ENCODE peak calls at places on chromosome 20, in six cellular contexts. Y, J, G, N, P and M are unnamed samples.

GRCh38 chr20:52766645-52767435 is 205.3 kb upstream of the TSHZ2 start:
- ATAC-seq in Y (no peak), J (no peak), G (no peak), N (no peak), P (no peak), M (no peak)

GRCh38 chr20:40893610-40894242 is 134.9 kb upstream of the TOP1 start:
- ATAC-seq in Y (peak), J (no peak), G (no peak), N (no peak), P (no peak), M (no peak)

GRCh38 chr20:56716806-56717205 is 87.7 kb downstream of the TFAP2C start:
- ATAC-seq in Y (no peak), J (no peak), G (no peak), N (no peak), P (no peak), M (no peak)

GRCh38 chr20:45115829-45116228 is 855 bp upstream of the WFDC5 start:
- ATAC-seq in Y (no peak), J (no peak), G (no peak), N (no peak), P (no peak), M (no peak)

GRCh38 chr20:5535211-5535756 is 214.9 kb upstream of the SHLD1 start:
- ATAC-seq in Y (peak), J (peak), G (no peak), N (no peak), P (peak), M (peak)

GRCh38 chr20:49308875-49309274 is 31.0 kb upstream of the ZNFX1 start:
- ATAC-seq in Y (no peak), J (no peak), G (no peak), N (no peak), P (no peak), M (no peak)

GRCh38 chr20:49508435-49509199 is 26.1 kb upstream of the KCNB1 start:
- ATAC-seq in Y (peak), J (peak), G (peak), N (peak), P (peak), M (no peak)

GRCh38 chr20:19048898-19049889 is 163.2 kb upstream of the SLC24A3 start:
- ATAC-seq in Y (no peak), J (no peak), G (no peak), N (no peak), P (no peak), M (no peak)

GRCh38 chr20:34553366-34553867 is 5.1 kb upstream of the MAP1LC3A start:
- ATAC-seq in Y (peak), J (peak), G (peak), N (no peak), P (peak), M (no peak)

GRCh38 chr20:2234788-2235187 is 61.0 kb upstream of the TGM3 start:
- ATAC-seq in Y (no peak), J (no peak), G (no peak), N (no peak), P (no peak), M (no peak)

GRCh38 chr20:50273601-50274491 is 83.2 kb downstream of the CEBPB start:
- ATAC-seq in Y (peak), J (no peak), G (no peak), N (peak), P (peak), M (no peak)

GRCh38 chr20:10505320-10506226 is 70.5 kb downstream of the SLX4IP start:
- ATAC-seq in Y (peak), J (peak), G (peak), N (no peak), P (peak), M (peak)

GRCh38 chr20:9068896-9069663 is at the start of gene PLCB4:
- ATAC-seq in Y (no peak), J (peak), G (peak), N (peak), P (peak), M (peak)

GRCh38 chr20:9075264-9076095 is 6.6 kb downstream of the PLCB4 start:
- ATAC-seq in Y (no peak), J (no peak), G (no peak), N (no peak), P (no peak), M (no peak)

GRCh38 chr20:9071976-9072726 is 3.3 kb downstream of the PLCB4 start:
- ATAC-seq in Y (no peak), J (no peak), G (no peak), N (no peak), P (no peak), M (no peak)

GRCh38 chr20:9070304-9070703 is 1.4 kb downstream of the PLCB4 start:
- ATAC-seq in Y (no peak), J (no peak), G (no peak), N (no peak), P (no peak), M (no peak)

GRCh38 chr20:9072741-9073310 is 3.9 kb downstream of the PLCB4 start:
- ATAC-seq in Y (no peak), J (no peak), G (no peak), N (no peak), P (no peak), M (no peak)
- H3K4me3 ChIP-seq in Y (no peak), J (no peak), G (no peak), N (no peak), P (no peak), M (no peak)

GRCh38 chr20:43554369-43554768 is 4.5 kb upstream of the SGK2 start:
- ATAC-seq in Y (no peak), J (no peak), G (no peak), N (no peak), P (no peak), M (no peak)

GRCh38 chr20:43549416-43550136 is 9.3 kb upstream of the SGK2 start:
- ATAC-seq in Y (no peak), J (no peak), G (no peak), N (no peak), P (no peak), M (no peak)

GRCh38 chr20:43548273-43548880 is 10.4 kb upstream of the SGK2 start:
- ATAC-seq in Y (no peak), J (no peak), G (no peak), N (no peak), P (no peak), M (no peak)

GRCh38 chr20:43545837-43546578 is 12.8 kb upstream of the SGK2 start:
- ATAC-seq in Y (no peak), J (no peak), G (no peak), N (no peak), P (no peak), M (no peak)

DNA sequence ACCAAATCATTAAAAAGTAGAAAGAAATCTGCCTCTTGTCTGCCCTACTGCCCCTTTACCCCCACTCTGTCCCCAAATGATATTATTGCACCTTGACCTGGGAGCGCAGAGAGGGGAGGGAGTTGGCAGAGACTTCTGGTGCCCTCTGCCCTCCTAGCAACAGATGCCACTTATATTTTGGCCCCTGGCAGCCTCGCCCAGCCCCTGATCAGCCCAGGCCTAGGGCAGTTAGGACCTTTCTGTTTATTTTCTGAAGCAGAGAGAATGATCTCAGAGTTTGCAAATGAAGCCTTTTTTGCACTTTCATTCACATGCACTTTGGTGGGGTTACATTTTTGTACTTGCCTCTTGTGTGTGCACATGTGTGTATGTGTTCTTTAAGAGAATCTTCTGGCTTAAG is 8.4 kb upstream of the SGK2 start:
- ATAC-seq in Y (peak), J (no peak), G (no peak), N (no peak), P (no peak), M (no peak)
- H3K4me3 ChIP-seq in Y (no peak), J (no peak), G (no peak), N (no peak), P (no peak), M (no peak)

DNA sequence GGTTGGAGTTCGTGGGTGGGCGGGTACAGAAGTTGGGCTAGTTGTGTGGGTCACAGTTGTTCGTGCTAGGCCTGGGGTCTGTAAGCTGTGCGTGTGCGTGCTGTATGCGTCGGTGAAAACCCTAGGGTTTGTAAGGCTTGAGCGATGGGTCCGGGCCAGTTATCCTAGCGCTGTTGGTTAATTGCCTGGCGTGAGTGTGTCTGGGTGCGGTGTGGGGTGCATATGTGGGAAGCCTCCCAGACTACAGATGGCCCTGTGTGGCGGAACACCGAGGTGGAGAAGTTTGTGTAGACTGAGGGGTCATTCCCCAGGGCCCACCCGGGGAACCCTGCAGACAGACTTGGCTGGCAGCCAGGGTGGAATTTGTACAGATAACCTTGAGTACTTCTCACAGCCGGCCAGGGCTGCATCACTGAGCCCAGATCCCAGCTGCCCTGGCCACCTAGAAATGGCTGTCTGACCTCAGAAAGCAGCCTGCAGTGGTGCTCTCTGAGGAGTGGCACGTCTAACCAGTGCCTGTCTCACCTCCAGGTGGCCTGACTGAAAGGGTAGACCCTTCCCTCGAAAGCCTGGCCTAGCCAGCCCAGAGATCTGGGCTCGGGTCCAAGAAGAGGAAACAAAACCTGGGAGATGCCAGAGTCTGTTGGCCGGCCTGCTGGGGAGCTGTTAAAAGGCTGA is 1.8 kb downstream of the TGIF2 start:
- ATAC-seq in Y (peak), J (peak), G (peak), N (peak), P (peak), M (peak)
- H3K4me3 ChIP-seq in Y (peak), J (peak), G (peak), N (peak), P (peak), M (no peak)

GRCh38 chr20:549720-550496 is 6.3 kb upstream of the CSNK2A1 start:
- ATAC-seq in Y (no peak), J (no peak), G (no peak), N (no peak), P (no peak), M (no peak)
- H3K4me3 ChIP-seq in Y (no peak), J (no peak), G (no peak), N (no peak), P (no peak), M (no peak)

DNA sequence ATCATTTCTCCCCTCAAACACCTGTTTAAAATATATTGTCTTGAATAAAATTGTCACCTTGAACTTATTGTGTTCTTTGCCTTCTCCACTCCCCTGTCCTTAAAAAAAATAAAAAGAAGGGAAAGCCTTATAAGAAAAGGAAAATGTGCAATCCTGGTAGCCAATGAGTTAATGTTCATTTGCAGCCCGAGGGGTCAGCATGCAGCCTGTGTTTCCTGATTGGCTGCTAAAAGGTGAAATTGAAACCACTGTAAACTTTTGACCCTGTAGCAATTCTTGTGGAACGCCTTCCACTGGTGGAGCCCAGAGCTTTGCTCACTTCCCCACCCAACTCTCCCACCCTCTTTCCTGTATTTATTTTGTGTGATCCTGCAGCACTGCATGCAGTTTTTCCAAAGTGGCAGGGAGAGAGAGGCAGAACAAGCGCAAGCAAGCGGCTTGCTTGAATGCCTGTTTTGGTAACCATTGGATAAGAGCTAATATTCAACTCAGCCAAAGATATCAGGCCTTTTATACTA is 74.9 kb downstream of the NCOA3 start:
- ATAC-seq in Y (peak), J (peak), G (peak), N (peak), P (peak), M (peak)
- H3K4me3 ChIP-seq in Y (no peak), J (no peak), G (no peak), N (peak), P (no peak), M (peak)

GRCh38 chr20:61251529-61252393 is at the start of gene CDH4:
- ATAC-seq in Y (no peak), J (no peak), G (peak), N (no peak), P (peak), M (peak)
- H3K4me3 ChIP-seq in Y (peak), J (peak), G (no peak), N (no peak), P (peak), M (peak)